ENCODE peak calls at places on chromosomes 1 and 21, in four cellular contexts. I is transverse colon, F is GM12878, C is A549. U is an unnamed sample.

GRCh38 chr1:83822206-83822605 is 176.7 kb downstream of the TTLL7 start:
- DNase-seq in I (no peak), F (no peak), C (no peak), U (no peak)

GRCh38 chr1:156414440-156415064 is 45.5 kb downstream of the RHBG start:
- DNase-seq in I (no peak), F (no peak), C (no peak), U (no peak)

GRCh38 chr1:154666051-154666793 is 58.2 kb upstream of the ADAR start:
- DNase-seq in I (no peak), F (no peak), C (no peak), U (no peak)

GRCh38 chr1:104648269-104648691 is 898.6 kb downstream of the AMY1C start:
- DNase-seq in I (no peak), F (no peak), C (peak; percentile 12), U (no peak)

GRCh38 chr1:177181280-177181630 is 10.5 kb downstream of the BRINP2 start:
- DNase-seq in I (no peak), F (no peak), C (no peak), U (no peak)

GRCh38 chr1:156853761-156854160 is 5.2 kb downstream of the INSRR start:
- DNase-seq in I (no peak), F (no peak), C (no peak), U (no peak)

GRCh38 chr1:66300986-66301451 is 232.9 kb upstream of the SGIP1 start:
- DNase-seq in I (no peak), F (peak; percentile 53), C (no peak), U (no peak)

GRCh38 chr1:113714606-113715269 is 44.5 kb downstream of the PHTF1 start:
- DNase-seq in I (no peak), F (no peak), C (no peak), U (no peak)

GRCh38 chr1:22444856-22445255 is 6.8 kb upstream of the ZBTB40 start:
- DNase-seq in I (no peak), F (no peak), C (no peak), U (no peak)

GRCh38 chr1:15213333-15213732 is 33.7 kb upstream of the FHAD1 start:
- DNase-seq in I (no peak), F (no peak), C (no peak), U (no peak)

GRCh38 chr1:209870151-209870831 is 42.5 kb downstream of the UTP25 start:
- DNase-seq in I (no peak), F (no peak), C (no peak), U (no peak)
- TF ChIP-seq EP300 in I (no peak), F (no peak), C (no peak), U (no peak)

GRCh38 chr1:219326843-219327242 is 153.2 kb downstream of the LYPLAL1 start:
- DNase-seq in I (no peak), F (no peak), C (no peak), U (no peak)

GRCh38 chr1:219324171-219324570 is 150.5 kb downstream of the LYPLAL1 start:
- DNase-seq in I (no peak), F (no peak), C (no peak), U (no peak)

GRCh38 chr1:219323426-219323825 is 149.7 kb downstream of the LYPLAL1 start:
- DNase-seq in I (no peak), F (no peak), C (no peak), U (no peak)

GRCh38 chr1:219324629-219325367 is 151.1 kb downstream of the LYPLAL1 start:
- DNase-seq in I (no peak), F (no peak), C (peak; percentile 43), U (no peak)

GRCh38 chr1:219325368-219325742 is 151.7 kb downstream of the LYPLAL1 start:
- DNase-seq in I (no peak), F (no peak), C (no peak), U (no peak)
- TF ChIP-seq POLR2A in I (no peak), F (no peak), C (no peak), U (no peak)

GRCh38 chr21:25281134-25281533 is 326.1 kb downstream of the MRPL39 start:
- DNase-seq in I (no peak), F (no peak), C (no peak), U (no peak)
- H3K9me3 ChIP-seq in I (no peaks in the 10 kb centered on the region), F (no peaks in the 10 kb centered on the region), C (no peaks in the 10 kb centered on the region), U (no peaks in the 10 kb centered on the region)

DNA sequence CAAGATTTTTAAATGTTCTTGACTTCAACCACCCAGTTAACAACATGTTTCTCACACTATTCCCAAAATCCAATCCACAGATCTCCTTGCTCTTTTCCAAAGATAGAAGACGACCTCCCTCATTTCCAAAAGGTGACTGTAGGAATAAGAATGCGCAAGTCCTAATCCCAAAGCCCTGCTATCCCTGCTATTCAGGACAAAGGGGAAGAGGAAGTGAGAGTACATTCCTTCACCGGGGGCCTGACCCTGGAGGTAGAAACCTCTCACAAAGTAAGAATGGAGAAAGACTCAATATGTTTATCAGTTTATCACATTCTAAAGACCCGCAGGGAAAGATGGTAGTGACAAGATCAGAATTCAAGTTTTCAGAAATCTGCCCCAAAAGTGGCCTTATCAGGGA is 55.7 kb downstream of the PLEKHA6 start:
- DNase-seq in I (no peak), F (no peak), C (no peak), U (no peak)
- TF ChIP-seq EP300 in I (no peak), F (no peak), C (no peak), U (no peak)

GRCh38 chr1:174018565-174018964 is 3.6 kb downstream of the RC3H1 start:
- DNase-seq in I (no peak), F (no peak), C (no peak), U (no peak)
- TF ChIP-seq POLR2A in I (no peak), F (no peak), C (no peak), U (no peak)

GRCh38 chr1:2935184-2935583 is 86.1 kb upstream of the ACTRT2 start:
- DNase-seq in I (no peak), F (no peak), C (no peak), U (no peak)

GRCh38 chr1:2934642-2935081 is 86.6 kb upstream of the ACTRT2 start:
- DNase-seq in I (no peak), F (no peak), C (no peak), U (no peak)

GRCh38 chr1:2934173-2934540 is 87.1 kb upstream of the ACTRT2 start:
- DNase-seq in I (no peak), F (no peak), C (no peak), U (no peak)

GRCh38 chr1:2936568-2937515 is 84.4 kb upstream of the ACTRT2 start:
- DNase-seq in I (no peak), F (no peak), C (no peak), U (no peak)

GRCh38 chr1:2935766-2936390 is 85.4 kb upstream of the ACTRT2 start:
- DNase-seq in I (no peak), F (no peak), C (no peak), U (no peak)
- H3K9me3 ChIP-seq in I (no peaks in the 10 kb centered on the region), F (no peaks in the 10 kb centered on the region), C (peaks cover 1% of the 10 kb centered on the region), U (peaks cover 5% of the 10 kb centered on the region)

DNA sequence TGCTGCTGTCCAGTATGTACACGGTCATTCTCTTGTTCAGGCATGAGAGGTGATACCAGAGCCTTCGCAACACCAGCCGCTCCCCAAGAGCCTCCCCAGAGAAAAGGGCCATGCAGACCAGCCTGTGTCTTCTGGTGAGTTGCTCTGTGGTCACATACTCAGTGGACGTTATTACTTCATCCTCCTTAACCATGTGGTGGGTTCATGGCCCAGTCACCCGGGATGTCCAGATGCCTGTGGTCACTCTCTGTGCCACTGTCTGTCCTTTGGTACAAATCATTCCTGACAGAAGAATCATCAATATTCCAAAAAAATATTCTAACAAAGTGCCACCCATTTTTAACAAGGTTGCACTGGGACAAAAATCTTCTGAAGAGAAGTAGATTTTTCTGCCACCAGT is 8.8 kb upstream of the ZNF124 start:
- DNase-seq in I (no peak), F (no peak), C (no peak), U (no peak)
- TF ChIP-seq EP300 in I (no peak), F (no peak), C (no peak), U (no peak)

GRCh38 chr1:24707659-24708058 is 37.6 kb upstream of the CLIC4 start:
- DNase-seq in I (no peak), F (no peak), C (peak; percentile 54), U (no peak)

GRCh38 chr1:24704411-24705259 is 40.6 kb upstream of the CLIC4 start:
- DNase-seq in I (no peak), F (no peak), C (peak; percentile 68), U (no peak)

GRCh38 chr1:24702511-24703293 is 42.5 kb upstream of the CLIC4 start:
- DNase-seq in I (no peak), F (no peak), C (peak; percentile 40), U (no peak)

GRCh38 chr1:24708938-24709337 is 36.3 kb upstream of the CLIC4 start:
- DNase-seq in I (no peak), F (no peak), C (no peak), U (no peak)

GRCh38 chr1:24705260-24706073 is 39.8 kb upstream of the CLIC4 start:
- DNase-seq in I (peak; percentile 82), F (peak; percentile 82), C (peak; percentile 95), U (peak; percentile 78)
- TF ChIP-seq POLR2A in I (no peak), F (no peak), C (no peak), U (no peak)

DNA sequence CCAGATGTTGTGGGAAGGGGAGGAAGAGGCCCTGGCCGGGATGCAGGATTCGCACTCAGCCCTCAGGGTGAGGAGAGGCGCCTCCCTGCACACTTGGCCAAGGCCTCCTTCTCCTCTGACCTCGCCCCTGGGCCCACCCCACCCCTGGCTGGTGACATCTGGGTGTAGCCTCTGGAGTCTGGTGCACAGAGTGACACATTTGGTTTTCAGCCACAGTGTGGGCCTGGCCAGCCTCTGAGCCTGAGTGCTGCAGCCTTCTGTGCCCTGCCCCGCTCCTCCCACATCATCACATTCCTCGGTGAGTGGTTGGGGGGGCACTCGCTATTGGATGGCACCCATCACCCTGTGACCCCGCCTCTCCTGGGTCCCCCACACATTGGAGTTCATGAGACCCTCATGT is 45.8 kb downstream of the PRDM16 start:
- DNase-seq in I (no peak), F (no peak), C (no peak), U (no peak)
- H3K9me3 ChIP-seq in I (no peaks in the 10 kb centered on the region), F (no peaks in the 10 kb centered on the region), C (no peaks in the 10 kb centered on the region), U (no peaks in the 10 kb centered on the region)

GRCh38 chr1:89910780-89911179 is 84.1 kb upstream of the ZNF326 start:
- DNase-seq in I (no peak), F (no peak), C (peak; percentile 92), U (no peak)
- TF ChIP-seq EP300 in I (no peak), F (no peak), C (peak; percentile 49), U (no peak)

U was measured in ovary.